ENCODE peak calls at places on chromosomes 11 and 22, in four cellular contexts. B is fibroblast of mammary gland, G is PC-3, K is mesenchymal stem cell. M is an unnamed sample.

GRCh38 chr11:122044086-122044485 is 71.9 kb downstream of the BLID start:
- DNase-seq in B (peak; percentile 34), G (peak; percentile 38), K (no peak), M (no peak)

GRCh38 chr11:102229510-102230119 is 87.7 kb upstream of the BIRC3 start:
- DNase-seq in G (no peak), B (no peak), K (no peak), M (no peak)

GRCh38 chr22:49621601-49622210 is 206.0 kb downstream of the BRD1 start:
- DNase-seq in K (no peak), G (no peak), B (no peak), M (no peak)

GRCh38 chr22:31695423-31695822 is 33.4 kb upstream of the PISD start:
- DNase-seq in B (no peak), K (no peak), G (no peak), M (peak; percentile 82)

GRCh38 chr11:20110908-20111669 is 49.2 kb downstream of the DBX1 start:
- DNase-seq in K (peak; percentile 92), B (peak; percentile 97), G (peak; percentile 90), M (peak; percentile 47)

GRCh38 chr11:40186401-40187091 is 1272.9 kb downstream of the LRRC4C start:
- DNase-seq in G (no peak), K (no peak), B (no peak), M (peak; percentile 10)

GRCh38 chr11:106880121-106880520 is 138.2 kb downstream of the GUCY1A2 start:
- DNase-seq in G (no peak), B (no peak), K (no peak), M (no peak)

GRCh38 chr11:9726313-9727022 is 62.6 kb downstream of the SWAP70 start:
- DNase-seq in B (peak; percentile 76), G (peak; percentile 81), K (peak; percentile 67), M (no peak)

GRCh38 chr11:71267807-71268421 is 15.5 kb upstream of the SHANK2 start:
- DNase-seq in K (no peak), G (no peak), B (no peak), M (no peak)

GRCh38 chr11:16211407-16211806 is 144.9 kb downstream of the SOX6 start:
- DNase-seq in B (no peak), K (no peak), G (no peak), M (no peak)

GRCh38 chr11:118699508-118700220 is 20.2 kb upstream of the TREH start:
- DNase-seq in G (no peak), K (no peak), B (no peak), M (no peak)

GRCh38 chr11:110513521-110514450 is 84.0 kb downstream of the FDX1 start:
- DNase-seq in B (peak; percentile 67), G (no peak), K (no peak), M (no peak)

GRCh38 chr22:18909556-18909955 is 3.4 kb downstream of the DGCR6 start:
- DNase-seq in B (no peak), K (no peak), G (no peak), M (no peak)

GRCh38 chr11:133530501-133530835 is 1.8 kb downstream of the OPCML start:
- DNase-seq in B (no peak), G (no peak), K (no peak), M (no peak)

GRCh38 chr11:36452231-36452630 is 57.8 kb downstream of the TRAF6 start:
- DNase-seq in B (no peak), G (no peak), K (peak; percentile 68), M (peak; percentile 90)

GRCh38 chr22:43955883-43956286 is 643 bp downstream of the SAMM50 start:
- DNase-seq in K (no peak), G (no peak), B (peak; percentile 12), M (peak; percentile 68)

GRCh38 chr11:1226981-1227550 is 4.2 kb downstream of the MUC5B start:
- DNase-seq in G (no peak), B (no peak), K (no peak), M (no peak)

GRCh38 chr11:69374110-69374981 is 80.4 kb downstream of the MYEOV start:
- DNase-seq in K (no peak), B (no peak), G (no peak), M (no peak)

GRCh38 chr11:68308068-68308467 is 4.3 kb upstream of the LRP5 start:
- DNase-seq in K (no peak), G (no peak), B (no peak), M (no peak)

GRCh38 chr11:107816028-107816427 is 42.6 kb downstream of the SLC35F2 start:
- DNase-seq in G (no peak), K (no peak), B (no peak), M (no peak)

GRCh38 chr11:129385801-129386200 is 10.2 kb downstream of the BARX2 start:
- DNase-seq in G (no peak), K (no peak), B (no peak), M (no peak)

GRCh38 chr11:7254731-7255291 is 3.1 kb downstream of the SYT9 start:
- DNase-seq in B (no peak), K (no peak), G (no peak), M (no peak)

GRCh38 chr11:123357990-123358827 is 71.9 kb upstream of the GRAMD1B start:
- DNase-seq in G (peak; percentile 38), K (peak; percentile 8), B (peak; percentile 5), M (peak; percentile 11)

GRCh38 chr22:45503071-45503815 is 560 bp downstream of the FBLN1 start:
- DNase-seq in G (no peak), K (peak; percentile 45), B (no peak), M (no peak)

GRCh38 chr22:32024791-32025190 is 18.3 kb upstream of the SLC5A1 start:
- DNase-seq in G (peak; percentile 64), B (peak; percentile 45), K (no peak), M (no peak)

GRCh38 chr11:88358040-88358431 is 20.5 kb upstream of the CTSC start:
- DNase-seq in K (no peak), G (no peak), B (no peak), M (no peak)

GRCh38 chr11:8914661-8915018 is 3.7 kb downstream of the AKIP1 start:
- DNase-seq in G (no peak), K (no peak), B (no peak), M (no peak)

GRCh38 chr11:45424781-45425180 is 138.6 kb upstream of the SYT13 start:
- DNase-seq in B (no peak), G (no peak), K (no peak), M (no peak)

GRCh38 chr11:64000026-64000739 is 13.9 kb downstream of the OTUB1 start:
- DNase-seq in B (peak; percentile 69), K (peak; percentile 67), G (peak; percentile 63), M (no peak)

GRCh38 chr11:9825315-9825714 is 161.4 kb downstream of the SWAP70 start:
- DNase-seq in K (peak; percentile 63), G (peak; percentile 24), B (peak; percentile 85), M (no peak)

GRCh38 chr22:42820075-42820763 is 36.9 kb downstream of the ARFGAP3 start:
- DNase-seq in K (peak; percentile 79), B (peak; percentile 75), G (peak; percentile 82), M (peak; percentile 23)

GRCh38 chr11:116052603-116053537 is 548.7 kb upstream of the CADM1 start:
- DNase-seq in G (no peak), B (no peak), K (no peak), M (no peak)

GRCh38 chr11:35619030-35619753 is 932 bp downstream of the FJX1 start:
- DNase-seq in K (peak; percentile 67), G (peak; percentile 45), B (peak; percentile 37), M (no peak)

GRCh38 chr22:32531955-32532818 is 57.6 kb downstream of the FBXO7 start:
- DNase-seq in G (no peak), K (peak; percentile 60), B (peak; percentile 95), M (peak; percentile 52)

DNA sequence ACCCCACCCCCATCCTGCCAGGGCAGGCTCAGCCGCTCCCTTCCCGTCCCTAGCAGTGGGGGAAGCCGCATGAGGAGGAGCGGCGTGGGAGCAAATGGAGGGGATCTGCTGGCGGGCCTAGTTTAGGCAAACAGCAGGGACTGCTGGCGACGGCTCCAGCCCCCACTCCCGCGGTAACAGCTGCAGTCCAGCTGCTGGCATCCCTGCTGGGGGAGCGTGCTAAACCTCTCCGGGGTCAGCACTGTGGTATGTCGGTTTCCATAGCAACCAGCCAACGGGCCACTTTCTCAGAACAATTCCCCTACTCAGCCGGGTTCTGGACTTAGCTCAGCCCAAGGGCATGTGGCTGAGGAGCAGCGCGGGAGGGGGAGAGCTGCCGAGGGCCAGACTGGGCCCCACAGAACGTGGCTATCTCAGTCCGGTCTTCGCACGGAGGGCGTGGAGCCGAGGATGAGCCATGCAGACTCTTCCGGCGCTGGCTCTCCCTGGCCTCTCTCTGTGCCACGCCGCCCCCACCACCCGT is 98.8 kb downstream of the PKNOX2 start:
- DNase-seq in B (peak; percentile 91), K (peak; percentile 100), G (no peak), M (no peak)
- H3K4me3 ChIP-seq in B (no peak overlapping the region), K (peak overlapping the region; percentile 19), G (no peak overlapping the region), M (no peak overlapping the region)

DNA sequence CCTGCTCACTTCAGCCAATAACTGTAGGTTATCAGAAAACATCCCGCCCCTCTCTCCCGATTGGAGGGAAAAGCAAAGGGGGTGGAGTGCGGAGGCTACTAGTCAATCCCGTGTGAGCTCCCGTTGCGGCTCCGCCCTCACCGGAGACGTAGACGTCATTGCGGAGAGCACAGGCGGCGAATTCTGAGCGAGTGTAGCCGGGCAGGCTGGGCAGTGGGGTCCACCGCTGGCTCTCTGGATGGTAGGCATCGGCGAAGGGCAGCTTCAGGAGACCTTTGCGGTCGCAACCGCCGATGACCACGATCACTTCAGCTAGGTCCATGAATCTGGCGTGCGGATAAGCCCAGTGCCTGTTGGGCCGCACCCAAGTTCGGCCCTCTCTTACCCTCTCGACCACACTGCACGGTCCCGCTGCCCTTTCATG is 4.7 kb downstream of the KLHL35 start:
- DNase-seq in B (peak; percentile 86), K (no peak), G (peak; percentile 99), M (peak; percentile 95)
- H3K4me3 ChIP-seq in B (peak overlapping the region; percentile 37), K (peak overlapping the region; percentile 72), G (peak overlapping the region; percentile 68), M (peak overlapping the region; percentile 63)

GRCh38 chr11:86673872-86674750 is 1.7 kb upstream of the ME3 start:
- DNase-seq in B (no peak), K (no peak), G (peak; percentile 36), M (no peak)

GRCh38 chr11:86673055-86673843 is 833 bp upstream of the ME3 start:
- DNase-seq in G (no peak), B (no peak), K (no peak), M (no peak)

GRCh38 chr11:86676533-86677154 is 4.2 kb upstream of the ME3 start:
- DNase-seq in G (peak; percentile 18), K (no peak), B (no peak), M (peak; percentile 48)

GRCh38 chr11:86676010-86676409 is 3.6 kb upstream of the ME3 start:
- DNase-seq in G (no peak), B (no peak), K (no peak), M (no peak)

DNA sequence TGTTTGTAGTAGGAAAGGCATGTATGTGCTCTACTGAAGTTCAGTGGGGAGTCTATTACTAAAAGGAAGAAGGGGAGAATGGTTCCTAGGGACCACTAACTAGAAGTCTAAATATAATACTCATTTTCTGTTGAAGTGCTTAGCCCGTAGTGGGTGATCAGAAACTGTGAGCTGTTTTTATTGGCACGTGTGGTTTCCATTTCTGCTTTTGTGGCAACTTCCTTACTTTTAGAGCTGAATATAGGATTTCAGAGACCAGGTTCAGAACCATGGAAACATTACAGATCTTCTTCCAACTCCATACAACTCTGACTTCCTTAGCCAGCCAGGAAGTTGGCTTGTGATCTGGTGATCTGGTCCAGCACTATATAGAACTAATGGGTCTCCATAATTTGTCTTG is 2.5 kb upstream of the ME3 start:
- DNase-seq in G (no peak), B (no peak), K (no peak), M (peak; percentile 46)
- H3K4me3 ChIP-seq in G (no peak overlapping the region), B (no peak overlapping the region), K (no peak overlapping the region), M (no peak overlapping the region)

GRCh38 chr11:2693851-2694261 is 5.9 kb downstream of the KCNQ1OT1 start:
- DNase-seq in K (no peak), B (no peak), G (peak; percentile 10), M (no peak)
- H3K4me3 ChIP-seq in K (no peak overlapping the region), B (no peak overlapping the region), G (no peak overlapping the region), M (no peak overlapping the region)

GRCh38 chr22:37905534-37906363 is at the start of gene MICALL1:
- DNase-seq in K (peak; percentile 72), B (peak; percentile 75), G (peak; percentile 76), M (peak; percentile 78)
- H3K4me3 ChIP-seq in K (peak within 1 kb of the TSS; percentile 97), B (peak within 1 kb of the TSS; percentile 77), G (peak within 1 kb of the TSS; percentile 89), M (peak within 1 kb of the TSS; percentile 36)

M was measured in NB4.